ENCODE peak calls at places on chromosomes 4 and X, in six cellular contexts. L, M, D, Q, J and Z are unnamed samples.

GRCh38 chr4:73064536-73064935 is 5.0 kb downstream of the COX18 start:
- DNase-seq in Q (no peak), J (no peak), L (no peak), D (no peak), M (no peak), Z (no peak)

GRCh38 chr4:82599336-82599735 is 37.5 kb upstream of the TMEM150C start:
- DNase-seq in M (no peak), D (no peak), Q (no peak), J (no peak), L (peak), Z (peak)

GRCh38 chrX:13398073-13398823 is 78.4 kb upstream of the ATXN3L start:
- DNase-seq in Q (peak), L (peak), J (peak), D (peak), M (peak), Z (no peak)

GRCh38 chr4:67581208-67581857 is 22.8 kb downstream of the STAP1 start:
- DNase-seq in D (no peak), J (no peak), M (no peak), L (no peak), Q (no peak), Z (peak)

GRCh38 chr4:98828801-98829200 is 100.1 kb downstream of the EIF4E start:
- DNase-seq in M (no peak), L (peak), D (peak), Q (no peak), J (no peak), Z (peak)

GRCh38 chr4:77308843-77309242 is 151.8 kb downstream of the CCNG2 start:
- DNase-seq in L (peak), J (no peak), M (no peak), D (peak), Q (no peak), Z (peak)

GRCh38 chr4:179709961-179710624 is 2267.9 kb upstream of the AGA start:
- DNase-seq in L (no peak), Q (no peak), J (no peak), D (no peak), M (no peak), Z (no peak)

GRCh38 chr4:106186201-106186600 is 129.8 kb downstream of the TBCK start:
- DNase-seq in J (no peak), L (no peak), M (no peak), D (no peak), Q (no peak), Z (no peak)

GRCh38 chr4:20456416-20456815 is 204.7 kb downstream of the SLIT2 start:
- DNase-seq in D (no peak), Q (no peak), M (no peak), L (no peak), J (no peak), Z (no peak)

GRCh38 chrX:49853661-49854060 is 24.6 kb downstream of the PAGE4 start:
- DNase-seq in M (no peak), L (no peak), D (no peak), Q (no peak), J (no peak), Z (no peak)

GRCh38 chrX:139167282-139167681 is 363.3 kb upstream of the F9 start:
- DNase-seq in J (no peak), L (no peak), D (no peak), M (no peak), Q (no peak), Z (no peak)

GRCh38 chrX:69614896-69615295 is 1.0 kb upstream of the EDA start:
- DNase-seq in D (peak), J (no peak), Q (no peak), M (no peak), L (no peak), Z (no peak)
- H3K4me3 ChIP-seq in D (no peak), J (no peak), Q (no peak), M (no peak), L (no peak), Z (no peak)

GRCh38 chrX:8279323-8279722 is 108.3 kb upstream of the VCX2 start:
- DNase-seq in Q (no peak), D (no peak), J (no peak), M (no peak), L (no peak), Z (no peak)

GRCh38 chrX:8273451-8273894 is 102.4 kb upstream of the VCX2 start:
- DNase-seq in M (no peak), J (no peak), D (no peak), L (no peak), Q (no peak), Z (no peak)

GRCh38 chrX:8272846-8273245 is 101.8 kb upstream of the VCX2 start:
- DNase-seq in Q (no peak), M (no peak), J (no peak), L (no peak), D (no peak), Z (no peak)

DNA sequence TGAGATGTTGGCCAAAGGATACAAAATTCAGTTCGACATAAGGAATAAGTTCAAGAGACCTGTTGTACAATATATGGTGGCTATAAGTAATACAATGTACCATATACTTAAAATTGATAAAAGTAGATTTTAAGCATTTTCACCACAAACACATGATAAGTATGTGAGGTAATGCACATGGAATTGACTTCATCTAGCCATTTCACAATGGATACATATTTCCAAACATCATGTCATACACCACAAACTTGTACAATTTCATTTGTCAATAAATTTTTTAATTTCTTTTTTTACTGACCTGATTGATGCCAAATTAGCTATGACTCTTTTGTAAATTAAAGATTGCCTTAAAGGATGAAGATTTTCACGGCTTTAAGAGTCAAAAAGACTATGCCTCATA is 103.1 kb upstream of the VCX2 start:
- DNase-seq in D (no peak), M (no peak), J (no peak), Q (no peak), L (no peak), Z (no peak)
- H3K4me3 ChIP-seq in D (no peak), M (no peak), J (no peak), Q (no peak), L (no peak), Z (no peak)

DNA sequence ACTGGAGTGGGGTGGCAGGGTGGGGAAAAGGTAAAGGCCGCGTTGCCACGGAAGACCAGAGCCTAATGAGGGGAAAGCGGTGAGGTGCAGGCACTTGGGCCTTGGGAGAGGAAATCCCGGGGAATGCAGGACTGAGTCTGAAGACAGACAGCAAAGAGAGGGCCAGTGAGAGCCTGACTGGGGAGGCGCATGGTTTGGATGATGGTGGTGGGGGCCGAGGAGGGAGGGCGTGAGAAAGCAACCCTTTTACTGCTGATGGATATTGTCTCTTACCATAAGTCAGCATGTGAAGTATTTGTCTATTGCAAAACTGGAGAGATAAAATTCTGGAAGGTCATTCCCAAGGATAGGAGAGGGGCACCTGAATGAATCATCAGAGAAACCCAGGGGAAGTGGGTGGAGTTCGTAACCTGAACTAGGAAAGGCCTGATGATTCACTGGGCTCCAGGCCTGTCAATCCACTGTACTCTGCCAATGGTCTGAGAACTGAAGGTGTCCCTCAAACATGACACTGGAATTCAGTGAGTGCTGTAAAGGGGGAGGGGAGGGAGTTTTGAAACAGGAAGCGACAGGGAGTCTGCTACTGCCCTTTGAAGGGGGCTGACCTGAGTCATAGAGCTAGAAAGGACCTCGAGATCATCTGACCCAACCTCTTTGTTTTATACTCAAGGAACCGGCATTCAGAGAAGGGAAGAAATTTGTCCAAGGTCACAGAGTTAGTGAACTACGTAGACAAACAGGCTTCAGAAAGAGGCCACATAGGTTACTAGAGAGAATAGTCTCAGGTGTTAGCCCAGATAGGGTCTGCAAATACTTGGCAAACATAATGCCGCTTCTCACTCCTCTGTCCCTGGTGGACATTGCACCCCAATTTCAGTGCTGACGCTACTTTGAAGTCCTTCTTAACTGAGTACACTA is 52.2 kb downstream of the NALF2 start:
- DNase-seq in D (peak), Q (no peak), L (no peak), M (peak), J (no peak), Z (no peak)
- H3K4me3 ChIP-seq in D (no peak), Q (no peak), L (no peak), M (no peak), J (no peak), Z (no peak)

DNA sequence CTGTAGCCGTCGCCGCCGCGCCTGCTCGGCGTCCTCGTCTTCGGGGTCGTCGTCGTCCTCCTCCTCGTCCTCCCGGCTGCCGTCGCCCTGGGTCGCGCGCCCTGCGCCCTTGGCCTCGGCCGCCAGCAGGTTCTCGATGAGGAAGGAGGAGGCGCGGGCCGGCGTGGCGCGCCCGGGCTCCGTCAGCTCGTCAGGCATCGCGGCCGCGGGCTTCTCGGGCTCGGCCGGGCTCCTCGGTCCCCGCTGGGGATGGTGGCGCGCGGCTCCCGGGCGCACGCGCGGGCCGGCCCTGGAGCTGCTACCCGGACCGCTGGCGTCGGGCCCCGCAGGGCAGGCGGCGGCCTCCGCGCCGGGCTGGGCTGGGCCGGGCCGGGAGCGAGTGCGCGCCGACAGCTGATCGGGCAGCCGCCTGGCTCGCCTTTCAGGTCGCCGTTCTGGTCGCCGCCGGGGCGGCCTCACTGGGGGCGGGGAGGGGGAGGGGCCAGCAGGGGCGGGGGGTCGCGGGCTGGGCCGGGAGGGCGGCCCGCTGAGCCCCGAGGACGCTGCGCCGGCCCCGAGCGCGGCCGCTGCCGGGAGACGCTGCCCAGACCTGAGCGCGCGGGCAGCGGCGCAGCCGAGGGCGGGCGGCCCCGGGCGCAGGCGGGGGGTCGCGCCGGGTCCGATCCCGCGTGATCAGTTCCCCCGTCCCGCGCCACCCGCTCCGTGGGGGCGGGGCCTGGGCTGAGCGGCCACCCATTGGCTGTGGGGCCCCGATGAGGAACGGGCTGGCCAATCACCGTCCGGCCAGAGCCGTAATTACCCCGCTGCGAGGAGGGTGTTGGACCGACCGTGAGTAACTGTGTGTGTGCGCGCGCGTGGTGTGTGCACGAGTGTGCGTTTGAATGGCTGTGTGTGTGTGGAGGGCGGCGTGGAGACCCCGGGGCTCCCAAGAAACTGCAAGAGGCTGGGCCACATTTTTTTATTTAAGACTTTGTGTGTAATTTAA is at the start of gene HMX1:
- DNase-seq in L (no peak), J (no peak), Q (no peak), M (no peak), D (no peak), Z (no peak)
- H3K4me3 ChIP-seq in L (no peak), J (no peak), Q (peak), M (no peak), D (no peak), Z (no peak)